ENCODE peak calls at places on chromosomes 12 and 14, in five cellular contexts. G, Z, H, K and B are unnamed samples.
A peak's percentile ranks its signal among the peaks of the same experiment; 100 is the strongest.

GRCh38 chr14:94009767-94010166 is 12.7 kb downstream of the CCDC197 start:
- DNase-seq in H (no peak), G (peak; percentile 64), K (no peak), Z (no peak), B (peak; percentile 85)

GRCh38 chr14:98816195-98816594 is 455.8 kb downstream of the BCL11B start:
- DNase-seq in K (no peak), Z (no peak), G (no peak), H (no peak), B (no peak)

GRCh38 chr12:92330654-92331053 is 185.0 kb upstream of the BTG1 start:
- DNase-seq in G (no peak), H (no peak), K (no peak), Z (no peak), B (no peak)

GRCh38 chr14:42469637-42470426 is 863.2 kb downstream of the LRFN5 start:
- DNase-seq in H (no peak), Z (no peak), K (no peak), G (peak; percentile 57), B (peak; percentile 35)

GRCh38 chr12:100404769-100405407 is 48.0 kb downstream of the SLC17A8 start:
- DNase-seq in K (peak; percentile 58), Z (peak; percentile 69), H (peak; percentile 84), G (peak; percentile 75), B (no peak)

GRCh38 chr12:95059984-95060383 is 13.4 kb downstream of the NR2C1 start:
- DNase-seq in K (no peak), H (no peak), Z (no peak), G (no peak), B (no peak)

GRCh38 chr14:64569108-64570045 is 19.6 kb downstream of the PPP1R36 start:
- DNase-seq in Z (no peak), K (peak; percentile 55), H (peak; percentile 62), G (peak; percentile 94), B (no peak)

GRCh38 chr12:6386038-6386437 is 2.1 kb downstream of the LTBR start:
- DNase-seq in Z (no peak), K (no peak), G (no peak), H (no peak), B (peak; percentile 22)

GRCh38 chr14:80304125-80304766 is 92.9 kb upstream of the DIO2 start:
- DNase-seq in Z (no peak), K (no peak), H (no peak), G (peak; percentile 62), B (no peak)

GRCh38 chr14:67267929-67268328 is 26.7 kb downstream of the PALS1 start:
- DNase-seq in K (no peak), H (no peak), G (no peak), Z (no peak), B (no peak)
- H3K4me1 ChIP-seq in K (peaks cover 26% of the 10 kb centered on the region), H (peaks cover 13% of the 10 kb centered on the region), G (peaks cover 46% of the 10 kb centered on the region), Z (no peaks in the 10 kb centered on the region), B (peaks cover 45% of the 10 kb centered on the region)

DNA sequence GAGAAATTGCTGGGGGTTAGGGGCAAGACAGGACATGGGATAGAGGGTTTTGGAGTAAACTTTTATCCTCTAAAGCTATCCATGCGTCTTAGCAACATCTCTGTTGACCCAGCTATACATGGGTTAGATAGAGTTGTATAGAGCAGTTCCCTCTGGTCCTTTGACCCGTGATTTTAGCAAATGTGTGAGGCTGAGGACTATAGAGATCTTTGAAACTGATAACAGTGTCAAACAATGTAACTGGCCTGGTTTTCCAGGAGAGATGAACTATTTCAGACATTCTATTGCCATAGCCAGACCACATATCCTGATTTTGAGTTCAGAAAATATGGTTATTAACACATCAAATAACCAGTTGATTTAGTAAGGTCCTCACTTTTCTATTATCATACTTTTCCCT is 60.4 kb downstream of the B4GALNT3 start:
- DNase-seq in H (no peak), Z (no peak), K (no peak), G (no peak), B (no peak)
- H3K4me2 ChIP-seq in H (no peak overlapping the region), Z (no peak overlapping the region), K (no peak overlapping the region), G (no peak overlapping the region), B (no peak overlapping the region)

DNA sequence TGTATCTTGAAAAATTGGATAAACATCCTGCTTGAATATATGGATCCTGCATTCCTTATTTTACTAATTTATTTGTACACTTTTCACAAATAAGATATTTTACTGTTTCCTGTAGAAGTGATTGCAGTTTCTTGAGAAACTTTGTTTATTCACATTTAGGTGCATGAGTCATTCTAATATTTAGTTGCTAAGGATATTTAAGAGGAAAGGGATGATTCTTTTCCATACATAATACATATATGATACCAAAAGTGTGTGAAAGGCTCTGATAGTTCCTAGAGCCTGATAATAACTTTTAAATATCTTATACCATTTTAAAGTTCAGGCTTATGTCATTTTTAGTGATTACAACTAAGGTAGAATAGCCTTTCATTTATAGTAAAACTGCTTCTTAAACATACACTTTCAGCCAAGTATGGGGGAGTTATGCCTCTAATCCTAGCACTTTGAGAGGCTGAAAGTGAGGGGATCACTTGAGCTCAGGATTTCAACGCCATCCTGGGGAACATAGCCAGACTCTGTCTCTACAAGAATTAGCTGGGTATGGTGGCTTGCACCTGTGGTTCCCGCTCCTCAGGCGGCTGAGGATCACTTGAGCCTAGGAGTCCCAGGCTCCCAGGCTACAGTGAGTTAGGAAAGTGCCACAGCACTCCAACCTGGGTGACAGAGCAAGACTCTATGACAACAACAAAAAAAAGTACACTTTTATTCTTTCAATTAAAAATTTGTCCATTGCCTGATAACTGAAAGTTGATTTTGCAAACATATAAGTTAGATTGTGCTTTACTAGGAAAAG is 262.6 kb upstream of the LRIG3 start:
- DNase-seq in K (no peak), H (no peak), G (peak; percentile 27), Z (no peak), B (no peak)
- H3K4me1 ChIP-seq in K (no peaks in the 10 kb centered on the region), H (no peaks in the 10 kb centered on the region), G (no peaks in the 10 kb centered on the region), Z (no peaks in the 10 kb centered on the region), B (no peaks in the 10 kb centered on the region)

GRCh38 chr14:83470466-83470865 is 1936.8 kb upstream of the SEL1L start:
- DNase-seq in Z (no peak), H (no peak), G (peak; percentile 31), K (peak; percentile 9), B (no peak)
- H3K4me2 ChIP-seq in Z (no peak overlapping the region), H (no peak overlapping the region), G (peak overlapping the region; percentile 21), K (no peak overlapping the region), B (no peak overlapping the region)

GRCh38 chr14:103531421-103532215 is 2.6 kb downstream of the TRMT61A start:
- DNase-seq in H (no peak), G (no peak), Z (no peak), K (no peak), B (peak; percentile 65)
- H3K4me1 ChIP-seq in H (peaks cover 28% of the 10 kb centered on the region), G (peaks cover 20% of the 10 kb centered on the region), Z (peaks cover 28% of the 10 kb centered on the region), K (peaks cover 22% of the 10 kb centered on the region), B (peaks cover 25% of the 10 kb centered on the region)

GRCh38 chr12:105223884-105224283 is 12.1 kb downstream of the APPL2 start:
- DNase-seq in Z (no peak), G (no peak), H (no peak), K (no peak), B (no peak)
- H3K4me2 ChIP-seq in Z (no peak overlapping the region), G (no peak overlapping the region), H (no peak overlapping the region), K (peak overlapping the region; percentile 8), B (no peak overlapping the region)

GRCh38 chr14:51501746-51502145 is 150.0 kb upstream of the FRMD6 start:
- DNase-seq in G (no peak), H (no peak), K (no peak), Z (no peak), B (no peak)
- H3K4me1 ChIP-seq in G (peaks cover 4% of the 10 kb centered on the region), H (no peaks in the 10 kb centered on the region), K (no peaks in the 10 kb centered on the region), Z (no peaks in the 10 kb centered on the region), B (no peaks in the 10 kb centered on the region)